ENCODE peak calls at places on chromosomes 4 and X, in four cellular contexts. One of them, this sample, is unnamed.

GRCh38 chr4:147731611-147732515 is at the start of gene ARHGAP10:
- DNase-seq in WTC11: peak; percentile 63
- DNase-seq in K562: peak; percentile 38
- DNase-seq in HepG2: no peak
- DNase-seq in this sample: no peak

GRCh38 chrX:41148553-41148952 is 63.3 kb downstream of the USP9X start:
- DNase-seq in WTC11: no peak
- DNase-seq in K562: no peak
- DNase-seq in HepG2: no peak
- DNase-seq in this sample: no peak

GRCh38 chr4:113349400-113349799 is 299.9 kb downstream of the ANK2 start:
- DNase-seq in WTC11: no peak
- DNase-seq in K562: no peak
- DNase-seq in HepG2: no peak
- DNase-seq in this sample: no peak

GRCh38 chr4:23878235-23878861 is 11.5 kb downstream of the PPARGC1A start:
- DNase-seq in WTC11: no peak
- DNase-seq in K562: no peak
- DNase-seq in HepG2: no peak
- DNase-seq in this sample: no peak

GRCh38 chrX:39729834-39730670 is 367.7 kb downstream of the BCOR start:
- DNase-seq in WTC11: peak; percentile 21
- DNase-seq in K562: peak; percentile 71
- DNase-seq in HepG2: no peak
- DNase-seq in this sample: no peak

GRCh38 chr4:42458686-42459085 is 61.4 kb downstream of the SHISA3 start:
- DNase-seq in WTC11: no peak
- DNase-seq in K562: no peak
- DNase-seq in HepG2: no peak
- DNase-seq in this sample: no peak

GRCh38 chrX:136171420-136171819 is 24.1 kb downstream of the FHL1 start:
- DNase-seq in WTC11: no peak
- DNase-seq in K562: no peak
- DNase-seq in HepG2: no peak
- DNase-seq in this sample: no peak

GRCh38 chrX:123906557-123907316 is 46.9 kb downstream of the XIAP start:
- DNase-seq in WTC11: no peak
- DNase-seq in K562: no peak
- DNase-seq in HepG2: no peak
- DNase-seq in this sample: no peak

GRCh38 chrX:103367502-103367901 is 8.8 kb upstream of the BEX3 start:
- DNase-seq in WTC11: no peak
- DNase-seq in K562: no peak
- DNase-seq in HepG2: no peak
- DNase-seq in this sample: no peak

GRCh38 chrX:39242187-39242586 is 440.9 kb downstream of the MID1IP1 start:
- DNase-seq in WTC11: peak; percentile 11
- DNase-seq in K562: peak; percentile 56
- DNase-seq in HepG2: peak; percentile 14
- DNase-seq in this sample: no peak

GRCh38 chrX:47649302-47649701 is 1.1 kb downstream of the ELK1 start:
- DNase-seq in WTC11: no peak
- DNase-seq in K562: no peak
- DNase-seq in HepG2: no peak
- DNase-seq in this sample: no peak

DNA sequence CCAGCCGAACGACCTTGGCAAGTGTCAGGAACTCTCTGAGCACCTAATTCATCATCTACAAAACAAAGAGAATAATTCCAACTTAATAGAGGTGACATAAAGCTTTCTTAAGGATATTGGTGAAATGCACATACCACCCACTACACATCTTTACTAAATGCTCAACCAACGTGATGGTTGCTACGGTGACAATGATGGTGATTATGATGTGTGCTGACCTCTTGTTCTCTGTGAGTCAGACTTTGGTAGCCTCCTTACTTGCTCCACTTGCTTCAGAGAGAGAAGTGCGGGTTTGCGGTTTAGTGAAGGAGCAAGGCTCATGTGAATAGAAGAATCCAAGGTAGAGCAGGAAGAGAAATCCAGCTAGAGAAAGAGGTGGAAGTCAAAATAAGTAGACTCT is 52.8 kb upstream of the CLNK start:
- DNase-seq in WTC11: no peak
- DNase-seq in K562: no peak
- DNase-seq in HepG2: no peak
- DNase-seq in this sample: no peak
- TF ChIP-seq NR2C2 in WTC11: no peak
- TF ChIP-seq NR2C2 in K562: no peak
- TF ChIP-seq NR2C2 in HepG2: no peak
- TF ChIP-seq NR2C2 in this sample: no peak

GRCh38 chr4:651884-652642 is 22.0 kb downstream of the ATP5ME start:
- DNase-seq in WTC11: no peak
- DNase-seq in K562: no peak
- DNase-seq in HepG2: no peak
- DNase-seq in this sample: no peak

GRCh38 chr4:649751-650310 is 24.2 kb downstream of the ATP5ME start:
- DNase-seq in WTC11: no peak
- DNase-seq in K562: no peak
- DNase-seq in HepG2: no peak
- DNase-seq in this sample: no peak

GRCh38 chr4:650951-651883 is 22.9 kb downstream of the ATP5ME start:
- DNase-seq in WTC11: peak; percentile 32
- DNase-seq in K562: no peak
- DNase-seq in HepG2: no peak
- DNase-seq in this sample: no peak

GRCh38 chr4:649293-649625 is 23.9 kb downstream of the PDE6B start:
- DNase-seq in WTC11: no peak
- DNase-seq in K562: no peak
- DNase-seq in HepG2: no peak
- DNase-seq in this sample: no peak

DNA sequence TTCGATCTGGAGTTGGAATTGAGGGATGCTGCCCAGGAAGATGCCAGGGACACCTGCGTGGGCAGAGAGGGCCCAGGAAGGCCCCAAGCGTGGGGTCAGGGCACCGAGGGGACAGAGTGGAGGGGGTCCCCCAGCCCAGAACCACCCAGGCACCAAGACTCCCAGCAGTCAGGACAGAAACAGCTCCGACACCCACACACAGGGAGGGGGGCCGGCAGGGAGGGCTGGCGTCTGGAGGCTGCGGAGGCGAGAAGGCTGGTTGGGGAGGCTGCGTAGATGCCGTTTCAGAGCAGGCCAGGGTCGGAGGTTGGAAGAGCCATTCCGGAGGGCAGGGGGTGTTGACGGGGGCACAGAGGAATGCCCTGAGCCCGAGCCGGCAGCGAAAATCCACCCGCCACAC is 23.6 kb downstream of the ATP5ME start:
- DNase-seq in WTC11: no peak
- DNase-seq in K562: no peak
- DNase-seq in HepG2: no peak
- DNase-seq in this sample: no peak
- TF ChIP-seq NR2C2 in WTC11: no peak
- TF ChIP-seq NR2C2 in K562: no peak
- TF ChIP-seq NR2C2 in HepG2: no peak
- TF ChIP-seq NR2C2 in this sample: no peak

GRCh38 chrX:152817082-152817744 is 13.3 kb downstream of the CETN2 start:
- DNase-seq in WTC11: peak; percentile 26
- DNase-seq in K562: peak; percentile 69
- DNase-seq in HepG2: no peak
- DNase-seq in this sample: no peak
- TF ChIP-seq NR2C2 in WTC11: no peak
- TF ChIP-seq NR2C2 in K562: peak; percentile 34
- TF ChIP-seq NR2C2 in HepG2: no peak
- TF ChIP-seq NR2C2 in this sample: no peak

GRCh38 chr4:76600447-76600846 is 165.4 kb downstream of the SHROOM3 start:
- DNase-seq in WTC11: no peak
- DNase-seq in K562: no peak
- DNase-seq in HepG2: no peak
- DNase-seq in this sample: no peak
- TF ChIP-seq NR2C2 in WTC11: no peak
- TF ChIP-seq NR2C2 in K562: no peak
- TF ChIP-seq NR2C2 in HepG2: no peak
- TF ChIP-seq NR2C2 in this sample: no peak

GRCh38 chr4:182643801-182644311 is 273.3 kb downstream of the DCTD start:
- DNase-seq in WTC11: no peak
- DNase-seq in K562: no peak
- DNase-seq in HepG2: no peak
- DNase-seq in this sample: no peak
- TF ChIP-seq NR2C2 in WTC11: no peak
- TF ChIP-seq NR2C2 in K562: no peak
- TF ChIP-seq NR2C2 in HepG2: no peak
- TF ChIP-seq NR2C2 in this sample: no peak

DNA sequence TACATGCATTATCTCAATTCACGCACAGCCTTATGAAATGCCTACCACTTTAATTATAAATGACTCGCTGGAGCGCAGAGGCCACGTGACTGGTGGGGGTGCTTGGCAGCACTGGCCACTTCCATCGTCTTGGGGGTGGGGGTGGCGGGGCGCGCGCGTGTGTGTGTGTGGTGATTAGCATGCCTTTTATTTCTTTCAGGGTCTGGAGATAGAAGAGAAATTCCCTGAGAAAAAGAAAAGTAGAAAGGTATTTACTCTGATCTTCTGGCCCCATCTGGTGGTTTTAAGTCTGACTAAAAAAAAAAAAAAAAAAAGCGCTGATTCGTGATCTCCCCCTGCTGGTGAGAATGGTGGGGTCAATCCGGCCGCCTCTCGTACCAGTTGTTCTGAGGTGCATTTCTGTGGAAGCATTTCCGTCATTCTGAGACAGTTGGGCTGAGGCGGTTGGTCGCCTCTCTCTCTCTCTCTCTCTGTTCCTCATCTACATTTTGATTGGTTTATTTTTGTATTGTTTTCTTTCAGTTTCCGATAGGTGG is at the start of gene CCNB3:
- DNase-seq in WTC11: peak; percentile 54
- DNase-seq in K562: peak; percentile 68
- DNase-seq in HepG2: peak; percentile 33
- DNase-seq in this sample: peak; percentile 36
- TF ChIP-seq NR2C2 in WTC11: no peak
- TF ChIP-seq NR2C2 in K562: no peak
- TF ChIP-seq NR2C2 in HepG2: no peak
- TF ChIP-seq NR2C2 in this sample: no peak

DNA sequence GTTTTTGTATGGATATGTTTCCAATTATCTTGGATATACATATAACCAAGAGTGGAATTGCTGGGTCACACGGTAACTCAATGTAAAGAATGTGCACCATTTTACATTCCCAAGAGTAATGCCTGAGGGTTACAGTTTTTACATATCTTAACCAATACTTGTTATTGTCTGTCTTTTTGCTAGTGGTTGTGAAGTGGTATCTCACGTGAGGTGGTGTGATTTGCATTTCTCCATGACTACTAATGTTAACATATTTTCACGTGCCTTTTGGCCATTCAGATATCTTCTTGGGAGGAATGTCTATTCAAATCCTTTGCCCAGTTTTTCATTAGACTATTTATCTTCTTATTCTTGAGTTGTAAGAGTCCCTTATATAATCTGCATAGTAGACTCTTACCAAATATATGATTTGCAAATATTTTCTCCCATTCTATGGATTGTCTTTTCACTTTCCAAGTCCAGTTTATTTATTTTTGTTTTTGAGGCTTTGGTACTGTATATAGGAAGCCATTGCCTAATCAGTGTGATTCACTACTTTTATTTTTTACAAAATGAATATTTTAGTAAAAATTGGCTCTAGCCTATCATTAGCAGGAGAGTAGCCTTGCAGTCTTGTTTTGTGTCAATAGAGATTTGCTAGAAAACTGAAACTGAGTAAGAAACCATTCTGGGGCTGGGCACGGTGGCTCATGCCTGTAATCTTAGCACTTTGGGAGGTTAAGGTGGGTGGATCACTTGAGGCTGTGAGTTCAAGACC is 200.1 kb upstream of the MAB21L2 start:
- DNase-seq in WTC11: no peak
- DNase-seq in K562: no peak
- DNase-seq in HepG2: no peak
- DNase-seq in this sample: no peak
- TF ChIP-seq NR2C2 in WTC11: no peak
- TF ChIP-seq NR2C2 in K562: no peak
- TF ChIP-seq NR2C2 in HepG2: no peak
- TF ChIP-seq NR2C2 in this sample: no peak

This sample was measured in GM12878.